ENCODE peak calls at places on chromosomes 11 and 22, in five cellular contexts. M is NCI-H524, G is progenitor cell of endocrine pancreas, Y is glutamatergic neuron, L is nephron progenitor cell. K is an unnamed sample.

GRCh38 chr22:33983558-33983957 is 63.3 kb upstream of the LARGE1 start:
- DNase-seq in M (no peak), G (no peak), Y (no peak), L (no peak), K (no peak)

GRCh38 chr11:33835143-33835878 is 56.6 kb downstream of the LMO2 start:
- DNase-seq in M (peak; percentile 39), G (no peak), Y (no peak), L (no peak), K (peak; percentile 51)

GRCh38 chr22:29842740-29843139 is 4.7 kb upstream of the ASCC2 start:
- DNase-seq in M (no peak), G (no peak), Y (no peak), L (no peak), K (no peak)

GRCh38 chr11:116857936-116858335 is 20.5 kb upstream of the APOA1 start:
- DNase-seq in M (no peak), G (no peak), Y (no peak), L (no peak), K (no peak)

GRCh38 chr11:14312736-14313438 is 46.1 kb downstream of the RRAS2 start:
- DNase-seq in M (no peak), G (no peak), Y (no peak), L (no peak), K (no peak)

GRCh38 chr11:70742553-70743291 is 344.4 kb downstream of the CTTN start:
- DNase-seq in M (peak; percentile 14), G (peak; percentile 59), Y (no peak), L (peak; percentile 44), K (no peak)

GRCh38 chr22:49780281-49780991 is 47.2 kb downstream of the BRD1 start:
- DNase-seq in M (no peak), G (no peak), Y (no peak), L (no peak), K (peak; percentile 76)

GRCh38 chr11:43579171-43579918 is 101.2 kb upstream of the HSD17B12 start:
- DNase-seq in M (peak; percentile 44), G (no peak), Y (peak; percentile 78), L (peak; percentile 71), K (peak; percentile 11)

GRCh38 chr11:118635237-118635591 is 27.8 kb downstream of the PHLDB1 start:
- DNase-seq in M (peak; percentile 33), G (no peak), Y (no peak), L (peak; percentile 41), K (no peak)